ENCODE peak calls at places on chromosomes 12 and 14, in ten cellular contexts. M is naive B cell; H is dorsolateral prefrontal cortex; F is mesothelial cell of epicardium; X is T-helper 9 cell; S is PC-9; G is NCI-H345; Y is T-cell; N is stimulated activated effector memory CD8-positive, alpha-beta T cell treated with anti-CD3 and anti-CD28 coated beads, Interleukin-12 subunit alpha, Interleukin-12 subunit beta, amount 100 ng/mL, for 72 hours; I is heart right ventricle. D is an unnamed sample.

GRCh38 chr12:40405419-40405818 is 180.6 kb downstream of the LRRK2 start:
- DNase-seq in N (no peak), G (no peak), M (no peak), H (no peak), Y (no peak), S (no peak), I (no peak), F (no peak), X (no peak), D (no peak)

GRCh38 chr12:4763549-4763948 is 43.3 kb downstream of the GALNT8 start:
- DNase-seq in F (no peak), S (no peak), H (no peak), X (no peak), I (no peak), N (no peak), G (no peak), Y (peak; percentile 0), M (no peak), D (peak; percentile 82)

GRCh38 chr14:103688441-103688840 is 26.8 kb downstream of the XRCC3 start:
- DNase-seq in I (no peak), X (no peak), M (no peak), H (no peak), Y (no peak), F (no peak), N (no peak), S (no peak), G (no peak), D (no peak)

GRCh38 chr14:72567226-72567625 is 326.7 kb downstream of the DPF3 start:
- DNase-seq in N (no peak), M (no peak), S (no peak), X (no peak), I (no peak), H (no peak), Y (no peak), G (no peak), F (no peak), D (no peak)

GRCh38 chr12:93638954-93639353 is 38.2 kb upstream of the CRADD start:
- DNase-seq in G (peak; percentile 72), N (no peak), F (no peak), H (no peak), S (no peak), I (no peak), M (no peak), Y (no peak), X (no peak), D (no peak)

GRCh38 chr12:53670966-53671365 is 4.9 kb downstream of the ATP5MC2 start:
- DNase-seq in X (no peak), F (no peak), M (no peak), H (no peak), G (no peak), I (no peak), Y (no peak), N (no peak), S (no peak), D (no peak)

GRCh38 chr12:123223241-123223668 is 9.7 kb downstream of the MPHOSPH9 start:
- DNase-seq in N (peak; percentile 15), I (no peak), X (peak; percentile 24), G (no peak), Y (peak; percentile 45), F (no peak), M (no peak), S (no peak), H (no peak), D (no peak)

GRCh38 chr14:23828611-23829010 is 125.0 kb upstream of the DHRS4 start:
- DNase-seq in G (no peak), X (no peak), H (no peak), I (no peak), S (no peak), M (no peak), N (no peak), Y (no peak), F (no peak), D (no peak)

GRCh38 chr12:94458882-94459772 is 540 bp downstream of the CEP83 start:
- DNase-seq in H (no peak), X (no peak), Y (no peak), S (no peak), G (peak; percentile 60), F (no peak), N (no peak), M (peak; percentile 9), I (no peak), D (peak; percentile 19)